ENCODE peak calls at places on chromosomes 3 and 15, in five cellular contexts. E is stimulated activated CD4-positive, alpha-beta T cell treated with anti-CD3 and anti-CD28 coated beads, Interleukin-12 subunit alpha, Interleukin-12 subunit beta, amount 100 ng/mL, for 48 hours; A is NCI-H1436; F is stimulated activated CD8-positive, alpha-beta memory T cell treated with anti-CD3 and anti-CD28 coated beads, Interleukin-4, amount 100 ng/mL, for 1 hour; R is SK-N-SH. P is an unnamed sample.

GRCh38 chr3:172659246-172660002 is 51.4 kb downstream of the NCEH1 start:
- DNase-seq in R (no peak), E (no peak), F (no peak), A (no peak), P (no peak)

GRCh38 chr15:22895465-22896190 is 57.2 kb downstream of the NIPA2 start:
- DNase-seq in F (no peak), E (peak), A (no peak), R (no peak), P (no peak)

GRCh38 chr3:26714485-26714884 is 91.9 kb downstream of the LRRC3B start:
- DNase-seq in A (no peak), F (no peak), R (no peak), E (no peak), P (no peak)

GRCh38 chr3:112685956-112686355 is 45.0 kb upstream of the CCDC80 start:
- DNase-seq in E (no peak), A (no peak), F (no peak), R (no peak), P (no peak)

GRCh38 chr3:55622116-55622515 is 135.0 kb upstream of the WNT5A start:
- DNase-seq in R (no peak), A (no peak), E (no peak), F (no peak), P (no peak)

GRCh38 chr3:69013256-69014021 is at the start of gene EOGT:
- DNase-seq in E (peak), R (peak), A (peak), F (peak), P (peak)

GRCh38 chr15:60751985-60752952 is 273.3 kb upstream of the ICE2 start:
- DNase-seq in E (no peak), F (no peak), A (peak), R (peak), P (no peak)

GRCh38 chr15:49242820-49243219 is 72.8 kb downstream of the GALK2 start:
- DNase-seq in R (no peak), F (no peak), E (no peak), A (no peak), P (no peak)

GRCh38 chr15:64851503-64851840 is 9.8 kb downstream of the PLEKHO2 start:
- DNase-seq in A (no peak), E (no peak), F (no peak), R (no peak), P (no peak)

GRCh38 chr15:33675246-33675645 is 293.1 kb upstream of the CHRM5 start:
- DNase-seq in R (peak), E (no peak), F (no peak), A (no peak), P (no peak)

GRCh38 chr15:73081321-73081958 is 29.2 kb downstream of the NEO1 start:
- DNase-seq in F (no peak), R (peak), E (no peak), A (peak), P (no peak)

GRCh38 chr3:141000027-141000663 is 51.0 kb upstream of the SPSB4 start:
- DNase-seq in A (peak), F (peak), E (peak), R (peak), P (no peak)

GRCh38 chr3:100231668-100232067 is 29.1 kb upstream of the TBC1D23 start:
- DNase-seq in R (no peak), E (no peak), A (no peak), F (no peak), P (no peak)

GRCh38 chr3:188179006-188179966 is 25.3 kb downstream of the LPP start:
- DNase-seq in R (no peak), E (no peak), F (no peak), A (no peak), P (no peak)

GRCh38 chr15:61759639-61760038 is 300.6 kb downstream of the VPS13C start:
- DNase-seq in F (no peak), A (no peak), E (no peak), R (no peak), P (no peak)

GRCh38 chr3:86865506-86865905 is 125.4 kb downstream of the VGLL3 start:
- DNase-seq in R (no peak), F (no peak), A (no peak), E (no peak), P (no peak)

GRCh38 chr3:94004301-94004910 is 24.0 kb downstream of the STX19 start:
- DNase-seq in F (no peak), A (peak), R (peak), E (no peak), P (no peak)

GRCh38 chr3:129558772-129559564 is 16.0 kb downstream of the H1-8 start:
- DNase-seq in R (peak), F (no peak), A (no peak), E (no peak), P (no peak)

GRCh38 chr3:101091489-101091888 is 98.3 kb upstream of the ABI3BP start:
- DNase-seq in R (no peak), A (no peak), F (no peak), E (no peak), P (no peak)

GRCh38 chr3:129936757-129937156 is 37.8 kb upstream of the TRH start:
- DNase-seq in A (peak), F (no peak), R (no peak), E (no peak), P (no peak)

GRCh38 chr3:64530434-64531049 is 157.3 kb downstream of the ADAMTS9 start:
- DNase-seq in R (peak), E (peak), A (peak), F (no peak), P (no peak)

GRCh38 chr3:46942481-46943236 is 33.9 kb downstream of the CCDC12 start:
- DNase-seq in R (no peak), F (no peak), E (no peak), A (no peak), P (no peak)

GRCh38 chr3:88057650-88058321 is 1.0 kb downstream of the CGGBP1 start:
- DNase-seq in R (no peak), E (no peak), A (no peak), F (no peak), P (peak)

GRCh38 chr3:51720292-51721061 is 13.6 kb downstream of the GRM2 start:
- DNase-seq in E (no peak), A (no peak), F (no peak), R (peak), P (no peak)

GRCh38 chr3:43423142-43423541 is 136.8 kb downstream of the SNRK start:
- DNase-seq in A (no peak), F (no peak), E (no peak), R (no peak), P (no peak)

GRCh38 chr15:93308026-93308670 is 219.1 kb upstream of the RGMA start:
- DNase-seq in E (no peak), R (peak), A (no peak), F (no peak), P (no peak)

GRCh38 chr3:155154255-155154654 is 74.1 kb downstream of the MME start:
- DNase-seq in F (no peak), R (no peak), A (no peak), E (no peak), P (no peak)

GRCh38 chr15:73844356-73844755 is 29.0 kb upstream of the TBC1D21 start:
- DNase-seq in R (no peak), F (no peak), E (no peak), A (no peak), P (no peak)

GRCh38 chr3:126107960-126108688 is 24.2 kb upstream of the SLC41A3 start:
- DNase-seq in A (no peak), F (no peak), R (no peak), E (no peak), P (no peak)

GRCh38 chr3:62366093-62366419 is 7.3 kb downstream of the FEZF2 start:
- DNase-seq in A (no peak), E (no peak), F (no peak), R (no peak), P (no peak)

GRCh38 chr3:138007898-138008297 is 2.1 kb upstream of the CLDN18 start:
- DNase-seq in F (no peak), E (no peak), R (no peak), A (no peak), P (no peak)

GRCh38 chr15:85673326-85673725 is 121.4 kb downstream of the KLHL25 start:
- DNase-seq in E (no peak), F (no peak), A (no peak), R (no peak), P (no peak)

GRCh38 chr3:143203848-143204247 is 84.3 kb downstream of the CHST2 start:
- DNase-seq in R (no peak), E (no peak), F (no peak), A (no peak), P (no peak)

GRCh38 chr3:114404590-114404989 is 110.8 kb downstream of the TIGIT start:
- DNase-seq in F (no peak), A (no peak), E (no peak), R (no peak), P (no peak)

GRCh38 chr3:86923071-86923476 is 67.9 kb downstream of the VGLL3 start:
- DNase-seq in E (no peak), F (no peak), R (no peak), A (no peak), P (no peak)

GRCh38 chr3:53044371-53045106 is 1.3 kb downstream of the SFMBT1 start:
- DNase-seq in R (peak), E (no peak), F (no peak), A (no peak), P (peak)

GRCh38 chr3:145188079-145188785 is 972.8 kb downstream of the PLOD2 start:
- DNase-seq in R (no peak), A (peak), F (no peak), E (no peak), P (no peak)

GRCh38 chr15:65583701-65584100 is 27.2 kb downstream of the INTS14 start:
- DNase-seq in F (peak), A (no peak), R (peak), E (peak), P (peak)

GRCh38 chr3:69695443-69695842 is 43.8 kb upstream of the MITF start:
- DNase-seq in A (no peak), F (no peak), R (no peak), E (no peak), P (no peak)